ENCODE peak calls at places on chromosomes 16 and 17, in eight cellular contexts. One of them, this sample, is unnamed.

GRCh38 chr16:69890114-69890890 is 60.8 kb upstream of the CLEC18A start:
- DNase-seq in amniotic epithelial cell: peak
- DNase-seq in fibroblast of pulmonary artery: peak
- DNase-seq in activated CD4-positive, CD25-positive, alpha-beta regulatory T cell treated with anti-CD3 and anti-CD28 coated beads, Interleukin-2, amount 50 U/mL, for 16 hours: no peak
- DNase-seq in stimulated activated CD4-positive, alpha-beta T cell treated with anti-CD3 and anti-CD28 coated beads, Interleukin-2, amount 100 ng/mL, for 48 hours: no peak
- DNase-seq in dorsolateral prefrontal cortex: peak
- DNase-seq in bronchial epithelial cell: peak
- DNase-seq in NCI-H2227 treated with DMSO at 0.1 percent for 48 hours: peak
- DNase-seq in this sample: peak

GRCh38 chr17:40862985-40863733 is 3.9 kb downstream of the KRT12 start:
- DNase-seq in bronchial epithelial cell: no peak
- DNase-seq in stimulated activated CD4-positive, alpha-beta T cell treated with anti-CD3 and anti-CD28 coated beads, Interleukin-2, amount 100 ng/mL, for 48 hours: no peak
- DNase-seq in dorsolateral prefrontal cortex: no peak
- DNase-seq in activated CD4-positive, CD25-positive, alpha-beta regulatory T cell treated with anti-CD3 and anti-CD28 coated beads, Interleukin-2, amount 50 U/mL, for 16 hours: no peak
- DNase-seq in amniotic epithelial cell: no peak
- DNase-seq in fibroblast of pulmonary artery: peak
- DNase-seq in NCI-H2227 treated with DMSO at 0.1 percent for 48 hours: no peak
- DNase-seq in this sample: no peak

GRCh38 chr17:21282231-21282630 is 2.3 kb upstream of the MAP2K3 start:
- DNase-seq in bronchial epithelial cell: peak
- DNase-seq in NCI-H2227 treated with DMSO at 0.1 percent for 48 hours: no peak
- DNase-seq in activated CD4-positive, CD25-positive, alpha-beta regulatory T cell treated with anti-CD3 and anti-CD28 coated beads, Interleukin-2, amount 50 U/mL, for 16 hours: no peak
- DNase-seq in dorsolateral prefrontal cortex: no peak
- DNase-seq in stimulated activated CD4-positive, alpha-beta T cell treated with anti-CD3 and anti-CD28 coated beads, Interleukin-2, amount 100 ng/mL, for 48 hours: no peak
- DNase-seq in amniotic epithelial cell: peak
- DNase-seq in fibroblast of pulmonary artery: peak
- DNase-seq in this sample: peak

GRCh38 chr16:2507052-2507678 is 6.6 kb upstream of the ATP6V0C start:
- DNase-seq in bronchial epithelial cell: no peak
- DNase-seq in amniotic epithelial cell: no peak
- DNase-seq in stimulated activated CD4-positive, alpha-beta T cell treated with anti-CD3 and anti-CD28 coated beads, Interleukin-2, amount 100 ng/mL, for 48 hours: no peak
- DNase-seq in fibroblast of pulmonary artery: no peak
- DNase-seq in dorsolateral prefrontal cortex: no peak
- DNase-seq in activated CD4-positive, CD25-positive, alpha-beta regulatory T cell treated with anti-CD3 and anti-CD28 coated beads, Interleukin-2, amount 50 U/mL, for 16 hours: no peak
- DNase-seq in NCI-H2227 treated with DMSO at 0.1 percent for 48 hours: no peak
- DNase-seq in this sample: no peak

GRCh38 chr17:62562656-62563055 is 64.8 kb upstream of the MRC2 start:
- DNase-seq in dorsolateral prefrontal cortex: no peak
- DNase-seq in NCI-H2227 treated with DMSO at 0.1 percent for 48 hours: no peak
- DNase-seq in amniotic epithelial cell: peak
- DNase-seq in activated CD4-positive, CD25-positive, alpha-beta regulatory T cell treated with anti-CD3 and anti-CD28 coated beads, Interleukin-2, amount 50 U/mL, for 16 hours: no peak
- DNase-seq in fibroblast of pulmonary artery: peak
- DNase-seq in bronchial epithelial cell: peak
- DNase-seq in stimulated activated CD4-positive, alpha-beta T cell treated with anti-CD3 and anti-CD28 coated beads, Interleukin-2, amount 100 ng/mL, for 48 hours: no peak
- DNase-seq in this sample: peak

GRCh38 chr16:16071631-16072244 is 122.3 kb downstream of the ABCC1 start:
- DNase-seq in dorsolateral prefrontal cortex: no peak
- DNase-seq in NCI-H2227 treated with DMSO at 0.1 percent for 48 hours: no peak
- DNase-seq in amniotic epithelial cell: peak
- DNase-seq in bronchial epithelial cell: no peak
- DNase-seq in fibroblast of pulmonary artery: peak
- DNase-seq in activated CD4-positive, CD25-positive, alpha-beta regulatory T cell treated with anti-CD3 and anti-CD28 coated beads, Interleukin-2, amount 50 U/mL, for 16 hours: no peak
- DNase-seq in stimulated activated CD4-positive, alpha-beta T cell treated with anti-CD3 and anti-CD28 coated beads, Interleukin-2, amount 100 ng/mL, for 48 hours: no peak
- DNase-seq in this sample: no peak

GRCh38 chr16:11673091-11674000 is 5.1 kb downstream of the SNN start:
- DNase-seq in NCI-H2227 treated with DMSO at 0.1 percent for 48 hours: no peak
- DNase-seq in fibroblast of pulmonary artery: no peak
- DNase-seq in dorsolateral prefrontal cortex: no peak
- DNase-seq in bronchial epithelial cell: no peak
- DNase-seq in activated CD4-positive, CD25-positive, alpha-beta regulatory T cell treated with anti-CD3 and anti-CD28 coated beads, Interleukin-2, amount 50 U/mL, for 16 hours: no peak
- DNase-seq in stimulated activated CD4-positive, alpha-beta T cell treated with anti-CD3 and anti-CD28 coated beads, Interleukin-2, amount 100 ng/mL, for 48 hours: no peak
- DNase-seq in amniotic epithelial cell: no peak
- DNase-seq in this sample: no peak

GRCh38 chr16:61887903-61888302 is 148.3 kb downstream of the CDH8 start:
- DNase-seq in bronchial epithelial cell: peak
- DNase-seq in NCI-H2227 treated with DMSO at 0.1 percent for 48 hours: no peak
- DNase-seq in activated CD4-positive, CD25-positive, alpha-beta regulatory T cell treated with anti-CD3 and anti-CD28 coated beads, Interleukin-2, amount 50 U/mL, for 16 hours: no peak
- DNase-seq in fibroblast of pulmonary artery: peak
- DNase-seq in amniotic epithelial cell: peak
- DNase-seq in stimulated activated CD4-positive, alpha-beta T cell treated with anti-CD3 and anti-CD28 coated beads, Interleukin-2, amount 100 ng/mL, for 48 hours: no peak
- DNase-seq in dorsolateral prefrontal cortex: peak
- DNase-seq in this sample: peak

GRCh38 chr16:71409038-71409775 is 32.6 kb downstream of the TLE7 start:
- DNase-seq in NCI-H2227 treated with DMSO at 0.1 percent for 48 hours: no peak
- DNase-seq in activated CD4-positive, CD25-positive, alpha-beta regulatory T cell treated with anti-CD3 and anti-CD28 coated beads, Interleukin-2, amount 50 U/mL, for 16 hours: no peak
- DNase-seq in bronchial epithelial cell: no peak
- DNase-seq in amniotic epithelial cell: peak
- DNase-seq in fibroblast of pulmonary artery: peak
- DNase-seq in dorsolateral prefrontal cortex: no peak
- DNase-seq in stimulated activated CD4-positive, alpha-beta T cell treated with anti-CD3 and anti-CD28 coated beads, Interleukin-2, amount 100 ng/mL, for 48 hours: no peak
- DNase-seq in this sample: no peak

GRCh38 chr16:82509636-82510035 is 117.1 kb upstream of the CDH13 start:
- DNase-seq in amniotic epithelial cell: no peak
- DNase-seq in bronchial epithelial cell: no peak
- DNase-seq in activated CD4-positive, CD25-positive, alpha-beta regulatory T cell treated with anti-CD3 and anti-CD28 coated beads, Interleukin-2, amount 50 U/mL, for 16 hours: no peak
- DNase-seq in NCI-H2227 treated with DMSO at 0.1 percent for 48 hours: no peak
- DNase-seq in fibroblast of pulmonary artery: no peak
- DNase-seq in dorsolateral prefrontal cortex: peak
- DNase-seq in stimulated activated CD4-positive, alpha-beta T cell treated with anti-CD3 and anti-CD28 coated beads, Interleukin-2, amount 100 ng/mL, for 48 hours: no peak
- DNase-seq in this sample: no peak

GRCh38 chr17:4959261-4959965 is 8.2 kb downstream of the SPAG7 start:
- DNase-seq in NCI-H2227 treated with DMSO at 0.1 percent for 48 hours: no peak
- DNase-seq in bronchial epithelial cell: no peak
- DNase-seq in dorsolateral prefrontal cortex: no peak
- DNase-seq in fibroblast of pulmonary artery: no peak
- DNase-seq in activated CD4-positive, CD25-positive, alpha-beta regulatory T cell treated with anti-CD3 and anti-CD28 coated beads, Interleukin-2, amount 50 U/mL, for 16 hours: no peak
- DNase-seq in stimulated activated CD4-positive, alpha-beta T cell treated with anti-CD3 and anti-CD28 coated beads, Interleukin-2, amount 100 ng/mL, for 48 hours: no peak
- DNase-seq in amniotic epithelial cell: no peak
- DNase-seq in this sample: no peak

GRCh38 chr16:49092704-49093103 is 188.9 kb downstream of the CBLN1 start:
- DNase-seq in stimulated activated CD4-positive, alpha-beta T cell treated with anti-CD3 and anti-CD28 coated beads, Interleukin-2, amount 100 ng/mL, for 48 hours: no peak
- DNase-seq in NCI-H2227 treated with DMSO at 0.1 percent for 48 hours: no peak
- DNase-seq in fibroblast of pulmonary artery: no peak
- DNase-seq in amniotic epithelial cell: no peak
- DNase-seq in activated CD4-positive, CD25-positive, alpha-beta regulatory T cell treated with anti-CD3 and anti-CD28 coated beads, Interleukin-2, amount 50 U/mL, for 16 hours: no peak
- DNase-seq in bronchial epithelial cell: peak
- DNase-seq in dorsolateral prefrontal cortex: no peak
- DNase-seq in this sample: no peak

GRCh38 chr17:67132366-67132765 is 88.0 kb downstream of the CACNG1 start:
- DNase-seq in dorsolateral prefrontal cortex: no peak
- DNase-seq in amniotic epithelial cell: peak
- DNase-seq in bronchial epithelial cell: no peak
- DNase-seq in activated CD4-positive, CD25-positive, alpha-beta regulatory T cell treated with anti-CD3 and anti-CD28 coated beads, Interleukin-2, amount 50 U/mL, for 16 hours: no peak
- DNase-seq in fibroblast of pulmonary artery: no peak
- DNase-seq in stimulated activated CD4-positive, alpha-beta T cell treated with anti-CD3 and anti-CD28 coated beads, Interleukin-2, amount 100 ng/mL, for 48 hours: no peak
- DNase-seq in NCI-H2227 treated with DMSO at 0.1 percent for 48 hours: no peak
- DNase-seq in this sample: peak

GRCh38 chr17:13281626-13282025 is 263.8 kb upstream of the ELAC2 start:
- DNase-seq in NCI-H2227 treated with DMSO at 0.1 percent for 48 hours: no peak
- DNase-seq in fibroblast of pulmonary artery: no peak
- DNase-seq in amniotic epithelial cell: no peak
- DNase-seq in bronchial epithelial cell: no peak
- DNase-seq in stimulated activated CD4-positive, alpha-beta T cell treated with anti-CD3 and anti-CD28 coated beads, Interleukin-2, amount 100 ng/mL, for 48 hours: no peak
- DNase-seq in activated CD4-positive, CD25-positive, alpha-beta regulatory T cell treated with anti-CD3 and anti-CD28 coated beads, Interleukin-2, amount 50 U/mL, for 16 hours: no peak
- DNase-seq in dorsolateral prefrontal cortex: no peak
- DNase-seq in this sample: no peak

GRCh38 chr16:67562526-67562917 is at the start of gene CTCF:
- DNase-seq in activated CD4-positive, CD25-positive, alpha-beta regulatory T cell treated with anti-CD3 and anti-CD28 coated beads, Interleukin-2, amount 50 U/mL, for 16 hours: no peak
- DNase-seq in stimulated activated CD4-positive, alpha-beta T cell treated with anti-CD3 and anti-CD28 coated beads, Interleukin-2, amount 100 ng/mL, for 48 hours: peak
- DNase-seq in dorsolateral prefrontal cortex: peak
- DNase-seq in bronchial epithelial cell: peak
- DNase-seq in fibroblast of pulmonary artery: peak
- DNase-seq in amniotic epithelial cell: peak
- DNase-seq in NCI-H2227 treated with DMSO at 0.1 percent for 48 hours: no peak
- DNase-seq in this sample: peak